ENCODE peak calls at places on chromosomes 11 and 22, in seven cellular contexts. S is A549, Q is heart right ventricle, C is PC-9, U is breast epithelium, A is ovary, E is psoas muscle. I is an unnamed sample. For H3K4me1, the result is how much of the 10 kb centered on the place peaks cover.

GRCh38 chr11:13674799-13675509 is 6.5 kb downstream of the FAR1 start:
- DNase-seq in S (no peak), Q (no peak), C (no peak), U (no peak), A (no peak), E (no peak), I (no peak)

GRCh38 chr22:45896153-45896951 is 80.6 kb downstream of the WNT7B start:
- DNase-seq in S (no peak), Q (no peak), C (peak), U (peak), A (no peak), E (peak), I (peak)

GRCh38 chr11:119433369-119433749 is 10.4 kb upstream of the THY1 start:
- DNase-seq in S (no peak), Q (no peak), C (no peak), U (no peak), A (no peak), E (no peak), I (no peak)

GRCh38 chr11:78809931-78810481 is 235.3 kb upstream of the NARS2 start:
- DNase-seq in S (no peak), Q (no peak), C (no peak), U (no peak), A (peak), E (no peak), I (no peak)

GRCh38 chr11:104122008-104122635 is 41.8 kb downstream of the PDGFD start:
- DNase-seq in S (no peak), Q (no peak), C (no peak), U (no peak), A (no peak), E (no peak), I (no peak)

GRCh38 chr11:35539256-35539655 is 13.8 kb upstream of the PAMR1 start:
- DNase-seq in S (no peak), Q (no peak), C (no peak), U (no peak), A (no peak), E (no peak), I (no peak)

GRCh38 chr11:111549196-111549868 is 8.8 kb downstream of the LAYN start:
- DNase-seq in S (no peak), Q (no peak), C (no peak), U (no peak), A (no peak), E (no peak), I (no peak)

GRCh38 chr22:38657248-38657909 is 941 bp downstream of the CBY1 start:
- DNase-seq in S (peak), Q (no peak), C (peak), U (no peak), A (no peak), E (no peak), I (no peak)

GRCh38 chr22:44166448-44166847 is 14.3 kb upstream of the PARVG start:
- DNase-seq in S (no peak), Q (no peak), C (no peak), U (no peak), A (no peak), E (no peak), I (no peak)

GRCh38 chr11:65013692-65014145 is 241 bp upstream of the ARL2 start:
- DNase-seq in S (no peak), Q (peak), C (no peak), U (peak), A (peak), E (peak), I (peak)

GRCh38 chr11:114169321-114169749 is 109.8 kb downstream of the ZBTB16 start:
- DNase-seq in S (no peak), Q (no peak), C (no peak), U (no peak), A (no peak), E (peak), I (no peak)

GRCh38 chr22:39943941-39944624 is 16.1 kb upstream of the TMA7B start:
- DNase-seq in S (no peak), Q (no peak), C (no peak), U (no peak), A (no peak), E (no peak), I (no peak)

GRCh38 chr11:69799582-69799981 is 19.6 kb downstream of the FGF3 start:
- DNase-seq in S (peak), Q (no peak), C (peak), U (no peak), A (no peak), E (no peak), I (peak)

GRCh38 chr22:27283714-27284113 is 517.8 kb downstream of the MN1 start:
- DNase-seq in S (no peak), Q (no peak), C (no peak), U (no peak), A (no peak), E (no peak), I (no peak)

GRCh38 chr11:15563054-15563453 is 448.3 kb downstream of the INSC start:
- DNase-seq in S (no peak), Q (no peak), C (no peak), U (no peak), A (no peak), E (no peak), I (no peak)

GRCh38 chr11:76744186-76745058 is 38.7 kb upstream of the TSKU start:
- DNase-seq in S (no peak), Q (no peak), C (no peak), U (peak), A (no peak), E (peak), I (peak)

GRCh38 chr22:37249946-37250345 is 5.9 kb upstream of the RAC2 start:
- DNase-seq in S (no peak), Q (no peak), C (no peak), U (no peak), A (no peak), E (no peak), I (no peak)

GRCh38 chr22:28821452-28821851 is 21.1 kb upstream of the XBP1 start:
- DNase-seq in S (no peak), Q (no peak), C (no peak), U (no peak), A (no peak), E (no peak), I (no peak)

GRCh38 chr22:19823638-19824196 is 31.0 kb downstream of the GNB1L start:
- DNase-seq in S (no peak), Q (no peak), C (peak), U (peak), A (peak), E (no peak), I (no peak)

GRCh38 chr11:106473089-106473722 is 395.7 kb downstream of the AASDHPPT start:
- DNase-seq in S (no peak), Q (no peak), C (no peak), U (no peak), A (no peak), E (no peak), I (no peak)

GRCh38 chr11:112016088-112016764 is 9.0 kb upstream of the DLAT start:
- DNase-seq in S (no peak), Q (no peak), C (no peak), U (no peak), A (no peak), E (no peak), I (no peak)

GRCh38 chr11:100932474-100933100 is 197.0 kb downstream of the PGR start:
- DNase-seq in S (peak), Q (no peak), C (no peak), U (no peak), A (no peak), E (no peak), I (no peak)

GRCh38 chr11:123472236-123472935 is 42.3 kb downstream of the GRAMD1B start:
- DNase-seq in S (no peak), Q (no peak), C (no peak), U (no peak), A (no peak), E (no peak), I (no peak)

GRCh38 chr11:110606415-110606814 is 105.8 kb downstream of the ARHGAP20 start:
- DNase-seq in S (no peak), Q (no peak), C (no peak), U (no peak), A (no peak), E (no peak), I (no peak)

GRCh38 chr11:117220568-117220967 is 11.3 kb downstream of the PCSK7 start:
- DNase-seq in S (no peak), Q (peak), C (no peak), U (peak), A (peak), E (peak), I (no peak)

GRCh38 chr22:36334838-36335603 is 52.7 kb downstream of the MYH9 start:
- DNase-seq in S (no peak), Q (no peak), C (peak), U (peak), A (no peak), E (no peak), I (no peak)

GRCh38 chr11:63667993-63668392 is 3.2 kb downstream of the ATL3 start:
- DNase-seq in S (peak), Q (no peak), C (peak), U (no peak), A (no peak), E (no peak), I (no peak)

GRCh38 chr11:125086633-125087296 is 23.7 kb downstream of the SLC37A2 start:
- DNase-seq in S (no peak), Q (no peak), C (no peak), U (no peak), A (no peak), E (no peak), I (no peak)

GRCh38 chr11:5608778-5609177 is 12.3 kb downstream of the TRIM6 start:
- DNase-seq in S (no peak), Q (no peak), C (no peak), U (no peak), A (no peak), E (no peak), I (no peak)

DNA sequence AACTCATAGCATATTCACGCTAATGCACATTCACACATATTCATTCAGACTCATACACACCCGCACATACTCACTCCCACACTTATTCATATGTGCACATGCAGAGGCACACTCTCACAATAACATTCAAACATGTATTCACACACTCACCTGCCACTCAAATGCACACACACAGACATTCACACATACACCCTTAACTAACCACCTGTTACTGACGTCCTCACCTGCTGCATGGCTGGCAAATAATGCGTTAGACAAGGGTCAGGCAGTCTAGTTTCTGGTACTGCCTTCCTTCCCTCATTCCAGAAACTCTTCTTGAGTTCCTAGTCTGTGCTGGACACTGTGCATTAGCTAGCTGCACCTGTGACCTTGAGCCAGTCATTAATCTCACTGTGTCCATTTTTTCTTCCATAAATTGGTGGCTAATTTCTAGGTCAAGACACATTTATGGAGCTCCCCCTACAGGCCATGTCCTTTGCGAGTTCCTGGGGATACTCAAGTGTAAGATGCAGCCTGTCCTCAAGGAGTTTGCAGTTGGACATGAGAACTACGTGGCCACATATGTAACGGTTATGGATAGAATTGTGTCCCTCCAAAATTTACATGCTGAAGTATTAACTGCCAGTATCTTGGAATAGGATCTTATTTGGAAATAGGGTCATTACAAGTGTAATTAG is 34.5 kb upstream of the SEZ6L start:
- DNase-seq in S (no peak), Q (no peak), C (no peak), U (no peak), A (no peak), E (no peak), I (no peak)
- TF ChIP-seq CTCF in S (no peak), Q (no peak), C (peak), U (no peak), A (no peak), E (no peak), I (no peak)

GRCh38 chr11:126139541-126140091 is 71.8 kb downstream of the RPUSD4 start:
- DNase-seq in S (no peak), Q (peak), C (no peak), U (no peak), A (peak), E (no peak), I (no peak)
- H3K4me1 ChIP-seq in S (under half), Q (under half), C (under half), U (under half), A (under half), E (under half), I (under half)

GRCh38 chr11:127105578-127105977 is 105.0 kb upstream of the KIRREL3 start:
- DNase-seq in S (no peak), Q (no peak), C (no peak), U (no peak), A (no peak), E (no peak), I (no peak)
- H3K27ac ChIP-seq in S (no peak), Q (no peak), C (no peak), U (no peak), A (no peak), E (no peak), I (no peak)

GRCh38 chr11:87743002-87743401 is 432.2 kb downstream of the RAB38 start:
- DNase-seq in S (no peak), Q (no peak), C (no peak), U (no peak), A (no peak), E (no peak), I (no peak)
- TF ChIP-seq CTCF in S (no peak), Q (no peak), C (no peak), U (no peak), A (no peak), E (peak), I (no peak)

DNA sequence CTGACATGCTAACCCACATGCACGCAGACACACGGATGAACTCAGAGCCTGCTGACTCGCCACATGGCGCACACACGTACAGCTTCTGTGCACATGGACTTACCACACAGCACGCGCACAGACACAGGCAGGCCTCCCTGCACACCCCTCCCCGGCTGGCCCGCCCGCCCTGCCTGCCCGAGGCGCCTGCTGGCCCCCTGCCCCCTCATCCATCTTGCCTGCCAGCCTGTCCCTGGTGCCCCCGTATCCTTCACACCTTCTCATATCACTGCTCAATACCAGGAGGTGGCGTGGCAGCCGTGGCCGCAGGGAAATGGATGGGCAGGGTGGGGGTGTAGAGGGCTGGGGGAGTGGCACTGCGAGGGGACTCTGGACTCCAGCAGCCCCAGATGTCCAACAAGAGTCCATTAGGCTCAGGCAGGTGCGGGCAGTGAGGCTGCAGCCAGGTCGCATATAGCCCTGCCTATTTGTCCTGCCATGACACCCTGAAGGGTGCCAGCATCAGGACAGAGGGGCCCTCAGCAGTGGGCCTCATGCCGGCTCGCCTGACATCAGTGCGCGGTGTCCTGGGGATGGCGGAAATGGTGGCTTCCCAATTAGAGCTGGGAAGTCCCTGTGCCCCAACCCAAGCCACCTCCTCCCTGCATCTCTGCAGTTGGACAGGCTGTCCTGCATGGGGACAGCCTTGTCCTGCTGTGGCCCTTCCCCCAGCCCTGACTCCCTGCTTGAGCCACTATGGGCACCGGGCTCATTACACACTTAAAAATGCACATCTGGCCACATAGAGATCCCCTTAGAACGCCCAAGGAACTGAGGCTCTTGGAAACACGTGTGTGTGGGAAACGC is 2.0 kb upstream of the TBX10 start:
- DNase-seq in S (no peak), Q (no peak), C (no peak), U (no peak), A (no peak), E (no peak), I (no peak)
- H3K4me1 ChIP-seq in S (under half), Q (under half), C (under half), U (under half), A (under half), E (under half), I (under half)

DNA sequence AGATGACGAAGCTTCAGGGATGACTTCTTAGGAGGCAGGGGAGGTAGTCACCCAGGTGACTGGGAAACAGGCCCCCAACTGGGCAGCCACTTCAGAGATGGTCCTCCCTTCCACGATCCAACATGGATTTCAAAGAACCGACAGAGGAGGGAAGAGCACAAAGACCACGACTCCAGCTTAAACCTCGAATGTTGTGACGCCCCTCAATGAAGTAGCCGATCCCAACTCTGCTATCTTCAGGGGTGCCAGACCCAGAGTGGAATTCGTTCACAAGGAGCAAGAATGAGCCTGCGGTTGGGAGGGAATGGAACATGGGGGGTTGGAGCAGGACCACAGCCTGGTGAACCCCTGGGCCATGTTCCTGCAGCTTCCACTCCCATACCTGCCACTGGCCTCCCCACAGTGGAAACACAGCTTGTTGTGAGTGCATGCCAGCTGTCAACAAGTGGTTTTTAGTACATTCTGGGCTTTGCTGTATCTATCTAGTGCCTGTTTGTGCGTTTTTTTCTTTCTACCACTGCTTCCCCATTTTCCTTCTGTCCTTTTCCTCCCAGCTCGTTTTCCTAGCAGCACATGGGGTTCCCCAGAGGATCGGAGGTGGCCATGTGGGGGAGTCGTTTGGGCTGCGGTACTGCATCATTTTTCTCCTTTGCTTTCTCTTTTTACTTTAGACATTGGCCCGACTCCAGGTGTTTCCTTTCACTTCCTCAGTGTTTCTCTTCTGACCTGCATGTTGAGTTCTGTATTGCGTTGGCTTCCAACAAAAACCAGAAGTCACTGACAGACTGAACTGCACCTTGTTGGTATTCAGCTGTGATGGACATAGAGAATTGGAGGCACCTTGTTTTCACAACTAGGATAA is 65.8 kb downstream of the MORC2 start:
- DNase-seq in S (no peak), Q (no peak), C (no peak), U (no peak), A (no peak), E (no peak), I (no peak)
- H3K27ac ChIP-seq in S (no peak), Q (no peak), C (no peak), U (no peak), A (no peak), E (no peak), I (no peak)

GRCh38 chr11:59221438-59221837 is 8.7 kb upstream of the MPEG1 start:
- DNase-seq in S (no peak), Q (no peak), C (no peak), U (no peak), A (no peak), E (no peak), I (no peak)
- TF ChIP-seq CTCF in S (no peak), Q (no peak), C (peak), U (no peak), A (no peak), E (no peak), I (no peak)